ENCODE peak calls at places on chromosomes 3 and 15, in four cellular contexts. O is Caco-2, C is lower lobe of right lung, U is fibroblast of lung. T is an unnamed sample.

GRCh38 chr3:108131105-108131794 is 40.4 kb upstream of the CD47 start:
- DNase-seq in U (peak), O (no peak), C (no peak), T (no peak)

GRCh38 chr15:67019886-67020520 is 45.4 kb upstream of the SMAD3 start:
- DNase-seq in C (no peak), O (no peak), U (no peak), T (no peak)

GRCh38 chr15:58771621-58772235 is 626 bp downstream of the MINDY2 start:
- DNase-seq in C (peak), U (peak), O (peak), T (peak)

GRCh38 chr3:29605845-29606244 is 325.0 kb downstream of the RBMS3 start:
- DNase-seq in C (no peak), U (peak), O (no peak), T (no peak)

GRCh38 chr3:185789891-185790830 is 34.7 kb downstream of the IGF2BP2 start:
- DNase-seq in C (no peak), U (no peak), O (no peak), T (peak)

GRCh38 chr3:116264546-116265174 is 180.6 kb downstream of the LSAMP start:
- DNase-seq in C (no peak), U (no peak), O (no peak), T (no peak)

GRCh38 chr3:55203486-55204010 is 275.7 kb upstream of the LRTM1 start:
- DNase-seq in C (no peak), U (no peak), O (no peak), T (no peak)

GRCh38 chr3:60998855-60999254 is 252.4 kb downstream of the FHIT start:
- DNase-seq in C (no peak), O (no peak), U (peak), T (no peak)

GRCh38 chr3:68173230-68173629 is 518.8 kb upstream of the SUCLG2 start:
- DNase-seq in U (no peak), O (no peak), C (no peak), T (no peak)

GRCh38 chr3:105414841-105415240 is 48.1 kb downstream of the ALCAM start:
- DNase-seq in C (no peak), O (no peak), U (peak), T (no peak)

GRCh38 chr3:44862221-44862637 is 517 bp downstream of the TMEM42 start:
- DNase-seq in C (no peak), U (peak), O (no peak), T (no peak)

GRCh38 chr3:11764931-11765363 is 81.7 kb downstream of the TAMM41 start:
- DNase-seq in C (no peak), U (peak), O (no peak), T (no peak)

GRCh38 chr15:48565560-48566482 is 79.7 kb downstream of the FBN1 start:
- DNase-seq in C (no peak), U (peak), O (no peak), T (no peak)

GRCh38 chr3:42894693-42895092 is 11.2 kb upstream of the ZNF662 start:
- DNase-seq in O (peak), U (no peak), C (no peak), T (no peak)

GRCh38 chr15:85154061-85154460 is 172.4 kb downstream of the PDE8A start:
- DNase-seq in C (no peak), O (no peak), U (no peak), T (peak)

GRCh38 chr3:42043116-42043796 is 47.9 kb upstream of the TRAK1 start:
- DNase-seq in C (no peak), U (peak), O (no peak), T (peak)

GRCh38 chr3:31981206-31982181 is at the start of the genes OSBPL10 and ZNF860:
- DNase-seq in O (peak), C (peak), U (peak), T (peak)

GRCh38 chr3:38649500-38650247 is at the start of gene SCN5A:
- DNase-seq in U (peak), C (peak), O (no peak), T (peak)

GRCh38 chr3:150783334-150783733 is 20.4 kb upstream of the SIAH2 start:
- DNase-seq in C (no peak), U (no peak), O (no peak), T (no peak)

GRCh38 chr3:50600841-50601591 is 10.6 kb downstream of the CISH start:
- DNase-seq in C (peak), O (peak), U (peak), T (peak)

GRCh38 chr3:270688-271087 is 74.1 kb downstream of the CHL1 start:
- DNase-seq in U (no peak), O (no peak), C (no peak), T (no peak)

GRCh38 chr3:99551520-99551919 is 86.9 kb upstream of the COL8A1 start:
- DNase-seq in O (no peak), C (no peak), U (no peak), T (no peak)

GRCh38 chr3:134795776-134796312 is 784 bp downstream of the EPHB1 start:
- DNase-seq in C (no peak), O (no peak), U (peak), T (peak)

GRCh38 chr15:101091080-101092017 is 160.5 kb downstream of the CHSY1 start:
- DNase-seq in O (no peak), C (no peak), U (peak), T (no peak)

GRCh38 chr3:49173792-49174170 is 2.4 kb downstream of the KLHDC8B start:
- DNase-seq in U (no peak), C (no peak), O (no peak), T (peak)

GRCh38 chr3:3101660-3102458 is 8.3 kb downstream of the IL5RA start:
- DNase-seq in C (no peak), U (no peak), O (no peak), T (no peak)
- H3K4me3 ChIP-seq in C (no peak), U (no peak), O (no peak), T (no peak)

DNA sequence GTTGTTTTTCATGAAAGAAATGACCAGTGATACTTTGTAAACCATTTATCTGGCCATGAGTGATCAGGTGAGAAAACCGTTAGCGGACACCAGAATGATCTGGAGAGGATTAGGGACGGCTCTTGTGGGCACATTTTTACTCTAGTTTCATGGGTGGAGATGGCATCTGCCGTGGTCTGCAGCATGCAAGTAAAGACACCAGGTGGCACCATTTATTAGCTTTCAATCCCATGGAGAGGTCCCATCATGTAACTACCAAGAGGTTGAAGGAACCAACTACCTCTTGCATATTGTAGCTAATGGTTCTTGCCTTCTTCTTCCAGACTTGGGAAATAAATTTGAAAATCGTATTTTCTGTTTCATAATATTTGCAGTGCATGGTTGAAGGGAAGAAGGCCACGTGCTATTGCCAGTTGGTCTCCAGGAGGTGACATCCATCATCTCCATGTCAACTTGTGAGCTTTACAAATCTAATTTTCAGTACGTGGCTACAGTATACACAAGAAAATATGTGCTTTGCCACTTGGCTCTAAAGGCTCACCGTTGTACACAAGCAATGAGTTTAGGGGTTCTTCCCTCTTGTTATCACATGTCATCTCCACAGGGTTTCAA is 1.5 kb upstream of the MAPKBP1 start:
- DNase-seq in O (peak), U (peak), C (no peak), T (peak)
- H3K4me3 ChIP-seq in O (no peak), U (no peak), C (no peak), T (no peak)

GRCh38 chr3:64244011-64244942 is 19.0 kb upstream of the PRICKLE2 start:
- DNase-seq in O (no peak), U (peak), C (no peak), T (peak)
- H3K4me3 ChIP-seq in O (no peak), U (no peak), C (no peak), T (no peak)

GRCh38 chr15:70328137-70329115 is 230.7 kb upstream of the TLE3 start:
- DNase-seq in C (no peak), O (no peak), U (peak), T (no peak)
- H3K4me3 ChIP-seq in C (no peak), O (no peak), U (no peak), T (no peak)

DNA sequence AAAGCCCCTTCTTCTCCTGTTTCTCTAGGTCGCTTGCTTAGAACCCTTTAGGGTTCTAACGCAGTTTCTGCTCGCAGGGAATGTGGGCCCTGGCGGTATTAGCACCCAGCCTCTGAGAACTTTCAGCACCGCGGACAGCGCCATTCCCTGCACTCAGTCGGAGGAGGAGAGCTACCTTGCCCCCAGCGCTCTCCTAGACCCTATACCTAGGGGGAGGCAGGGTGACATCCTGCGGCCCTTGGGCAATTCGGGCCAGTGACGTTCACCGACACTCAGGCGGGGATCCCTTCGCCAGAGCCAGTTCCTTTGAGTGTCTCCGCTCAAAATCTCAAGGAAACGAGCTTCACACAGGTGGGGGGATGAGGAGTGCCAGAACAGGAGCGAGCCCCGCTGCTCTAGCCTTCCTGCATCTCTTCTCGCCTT is 1.3 kb downstream of the SLC7A14 start:
- DNase-seq in U (peak), C (peak), O (peak), T (peak)
- H3K4me3 ChIP-seq in U (peak), C (no peak), O (no peak), T (no peak)

GRCh38 chr3:148697311-148698189 is at the start of gene AGTR1:
- DNase-seq in O (no peak), U (peak), C (peak), T (peak)
- H3K4me3 ChIP-seq in O (no peak), U (peak), C (peak), T (peak)

GRCh38 chr15:77038312-77039216 is 32.3 kb downstream of the TSPAN3 start:
- DNase-seq in U (no peak), O (no peak), C (no peak), T (no peak)

GRCh38 chr15:77037475-77038209 is 33.3 kb downstream of the TSPAN3 start:
- DNase-seq in C (peak), O (peak), U (no peak), T (no peak)

GRCh38 chr15:77040673-77041072 is 30.2 kb downstream of the TSPAN3 start:
- DNase-seq in U (no peak), C (no peak), O (no peak), T (peak)

GRCh38 chr15:77039817-77040216 is 31.1 kb downstream of the TSPAN3 start:
- DNase-seq in C (peak), O (no peak), U (no peak), T (no peak)

DNA sequence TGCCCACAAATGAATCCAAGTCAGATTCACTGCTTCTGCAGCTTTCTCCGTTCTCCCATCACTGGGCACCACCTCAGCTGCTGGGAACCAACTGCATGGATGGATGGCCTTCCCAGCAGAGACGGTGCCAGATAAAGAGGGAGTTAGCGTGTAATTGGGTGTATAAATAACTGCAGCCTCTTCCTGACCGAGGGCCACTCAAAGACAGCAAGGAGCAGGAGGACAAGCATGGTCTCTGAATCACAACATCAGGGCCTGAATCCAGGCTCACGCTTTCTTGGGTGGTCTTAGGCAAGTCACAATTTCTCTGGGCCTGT is 31.7 kb downstream of the TSPAN3 start:
- DNase-seq in C (no peak), U (no peak), O (no peak), T (no peak)
- H3K4me3 ChIP-seq in C (no peak), U (no peak), O (no peak), T (no peak)

GRCh38 chr15:57215371-57215770 is 160.9 kb upstream of the CGNL1 start:
- DNase-seq in U (peak), O (no peak), C (no peak), T (no peak)
- H3K4me3 ChIP-seq in U (no peak), O (no peak), C (no peak), T (no peak)